ENCODE peak calls at places on chromosomes 7 and 10, in seven cellular contexts. One of them, this sample, is unnamed.

GRCh38 chr7:3267928-3268690 is 32.9 kb upstream of the SDK1 start:
- DNase-seq in C1 segment of cervical spinal cord: no peak
- DNase-seq in AG09309: no peak
- DNase-seq in M059J: peak; percentile 87
- DNase-seq in NCI-H460: peak; percentile 19
- DNase-seq in NCI-H82: peak; percentile 57
- DNase-seq in SK-MEL-5: no peak
- DNase-seq in this sample: no peak

GRCh38 chr10:13791483-13791882 is 204.7 kb downstream of the PRPF18 start:
- DNase-seq in C1 segment of cervical spinal cord: no peak
- DNase-seq in AG09309: no peak
- DNase-seq in M059J: no peak
- DNase-seq in NCI-H460: no peak
- DNase-seq in NCI-H82: no peak
- DNase-seq in SK-MEL-5: no peak
- DNase-seq in this sample: no peak

GRCh38 chr10:114751856-114752255 is 69.7 kb upstream of the FHIP2A start:
- DNase-seq in C1 segment of cervical spinal cord: no peak
- DNase-seq in AG09309: peak; percentile 61
- DNase-seq in M059J: peak; percentile 86
- DNase-seq in NCI-H460: no peak
- DNase-seq in NCI-H82: no peak
- DNase-seq in SK-MEL-5: no peak
- DNase-seq in this sample: no peak

GRCh38 chr10:62284221-62284620 is 15.6 kb upstream of the RTKN2 start:
- DNase-seq in C1 segment of cervical spinal cord: no peak
- DNase-seq in AG09309: no peak
- DNase-seq in M059J: no peak
- DNase-seq in NCI-H460: no peak
- DNase-seq in NCI-H82: no peak
- DNase-seq in SK-MEL-5: no peak
- DNase-seq in this sample: no peak

GRCh38 chr7:151893405-151893923 is 16.5 kb upstream of the PRKAG2 start:
- DNase-seq in C1 segment of cervical spinal cord: no peak
- DNase-seq in AG09309: no peak
- DNase-seq in M059J: no peak
- DNase-seq in NCI-H460: no peak
- DNase-seq in NCI-H82: no peak
- DNase-seq in SK-MEL-5: no peak
- DNase-seq in this sample: no peak

GRCh38 chr10:21304608-21305007 is 220.9 kb downstream of the SKIDA1 start:
- DNase-seq in C1 segment of cervical spinal cord: no peak
- DNase-seq in AG09309: no peak
- DNase-seq in M059J: no peak
- DNase-seq in NCI-H460: no peak
- DNase-seq in NCI-H82: no peak
- DNase-seq in SK-MEL-5: no peak
- DNase-seq in this sample: no peak

GRCh38 chr10:132351611-132352010 is 19.6 kb downstream of the LRRC27 start:
- DNase-seq in C1 segment of cervical spinal cord: no peak
- DNase-seq in AG09309: no peak
- DNase-seq in M059J: no peak
- DNase-seq in NCI-H460: no peak
- DNase-seq in NCI-H82: no peak
- DNase-seq in SK-MEL-5: no peak
- DNase-seq in this sample: no peak

GRCh38 chr10:18368681-18369080 is 228.5 kb downstream of the CACNB2 start:
- DNase-seq in C1 segment of cervical spinal cord: no peak
- DNase-seq in AG09309: no peak
- DNase-seq in M059J: no peak
- DNase-seq in NCI-H460: no peak
- DNase-seq in NCI-H82: no peak
- DNase-seq in SK-MEL-5: no peak
- DNase-seq in this sample: no peak

GRCh38 chr10:70191906-70192305 is 21.6 kb upstream of the SAR1A start:
- DNase-seq in C1 segment of cervical spinal cord: no peak
- DNase-seq in AG09309: peak; percentile 94
- DNase-seq in M059J: peak; percentile 64
- DNase-seq in NCI-H460: no peak
- DNase-seq in NCI-H82: no peak
- DNase-seq in SK-MEL-5: no peak
- DNase-seq in this sample: no peak

GRCh38 chr7:74236284-74236683 is 17.9 kb downstream of the RFC2 start:
- DNase-seq in C1 segment of cervical spinal cord: no peak
- DNase-seq in AG09309: no peak
- DNase-seq in M059J: no peak
- DNase-seq in NCI-H460: no peak
- DNase-seq in NCI-H82: no peak
- DNase-seq in SK-MEL-5: no peak
- DNase-seq in this sample: no peak

GRCh38 chr7:158546626-158547025 is 41.0 kb downstream of the PTPRN2 start:
- DNase-seq in C1 segment of cervical spinal cord: no peak
- DNase-seq in AG09309: no peak
- DNase-seq in M059J: no peak
- DNase-seq in NCI-H460: no peak
- DNase-seq in NCI-H82: no peak
- DNase-seq in SK-MEL-5: no peak
- DNase-seq in this sample: no peak

GRCh38 chr10:100662067-100662466 is 83.3 kb upstream of the PAX2 start:
- DNase-seq in C1 segment of cervical spinal cord: no peak
- DNase-seq in AG09309: no peak
- DNase-seq in M059J: no peak
- DNase-seq in NCI-H460: no peak
- DNase-seq in NCI-H82: no peak
- DNase-seq in SK-MEL-5: no peak
- DNase-seq in this sample: no peak

GRCh38 chr7:127379642-127380041 is 12.9 kb downstream of the ZNF800 start:
- DNase-seq in C1 segment of cervical spinal cord: no peak
- DNase-seq in AG09309: no peak
- DNase-seq in M059J: no peak
- DNase-seq in NCI-H460: no peak
- DNase-seq in NCI-H82: no peak
- DNase-seq in SK-MEL-5: no peak
- DNase-seq in this sample: no peak

GRCh38 chr7:121853307-121853706 is 19.7 kb upstream of the PTPRZ1 start:
- DNase-seq in C1 segment of cervical spinal cord: no peak
- DNase-seq in AG09309: no peak
- DNase-seq in M059J: no peak
- DNase-seq in NCI-H460: no peak
- DNase-seq in NCI-H82: no peak
- DNase-seq in SK-MEL-5: no peak
- DNase-seq in this sample: no peak

GRCh38 chr10:124648738-124649137 is 95.4 kb downstream of the FAM53B start:
- DNase-seq in C1 segment of cervical spinal cord: peak; percentile 74
- DNase-seq in AG09309: peak; percentile 8
- DNase-seq in M059J: peak; percentile 48
- DNase-seq in NCI-H460: no peak
- DNase-seq in NCI-H82: no peak
- DNase-seq in SK-MEL-5: no peak
- DNase-seq in this sample: peak; percentile 44

GRCh38 chr10:29223311-29223710 is 65.6 kb upstream of the LYZL1 start:
- DNase-seq in C1 segment of cervical spinal cord: no peak
- DNase-seq in AG09309: no peak
- DNase-seq in M059J: no peak
- DNase-seq in NCI-H460: no peak
- DNase-seq in NCI-H82: no peak
- DNase-seq in SK-MEL-5: no peak
- DNase-seq in this sample: no peak

GRCh38 chr7:26948617-26949118 is 84.3 kb upstream of the SKAP2 start:
- DNase-seq in C1 segment of cervical spinal cord: no peak
- DNase-seq in AG09309: no peak
- DNase-seq in M059J: no peak
- DNase-seq in NCI-H460: no peak
- DNase-seq in NCI-H82: peak; percentile 12
- DNase-seq in SK-MEL-5: no peak
- DNase-seq in this sample: no peak

GRCh38 chr10:110737886-110738634 is 93.9 kb downstream of the RBM20 start:
- DNase-seq in C1 segment of cervical spinal cord: no peak
- DNase-seq in AG09309: no peak
- DNase-seq in M059J: no peak
- DNase-seq in NCI-H460: no peak
- DNase-seq in NCI-H82: no peak
- DNase-seq in SK-MEL-5: no peak
- DNase-seq in this sample: no peak

GRCh38 chr10:114584419-114584818 is 73.7 kb downstream of the ABLIM1 start:
- DNase-seq in C1 segment of cervical spinal cord: no peak
- DNase-seq in AG09309: no peak
- DNase-seq in M059J: no peak
- DNase-seq in NCI-H460: no peak
- DNase-seq in NCI-H82: no peak
- DNase-seq in SK-MEL-5: no peak
- DNase-seq in this sample: no peak

GRCh38 chr10:71632896-71633600 is 86.5 kb downstream of the C10orf105 start:
- DNase-seq in C1 segment of cervical spinal cord: no peak
- DNase-seq in AG09309: no peak
- DNase-seq in M059J: no peak
- DNase-seq in NCI-H460: no peak
- DNase-seq in NCI-H82: peak; percentile 97
- DNase-seq in SK-MEL-5: no peak
- DNase-seq in this sample: no peak

GRCh38 chr7:31896929-31897328 is 173.3 kb downstream of the PDE1C start:
- DNase-seq in C1 segment of cervical spinal cord: no peak
- DNase-seq in AG09309: peak; percentile 28
- DNase-seq in M059J: no peak
- DNase-seq in NCI-H460: peak; percentile 98
- DNase-seq in NCI-H82: peak; percentile 74
- DNase-seq in SK-MEL-5: peak; percentile 30
- DNase-seq in this sample: no peak